ENCODE peak calls at places on chromosomes 1 and 21, in ten cellular contexts. O is tibial nerve; S is kidney; L is CD8-positive, alpha-beta T cell; G is breast epithelium; C is upper lobe of right lung; W is adrenal gland; R is heart right ventricle; Z is psoas muscle; A is mesendoderm. K is an unnamed sample. For H3K4me1, the result is how much of the 10 kb centered on the place peaks cover.

GRCh38 chr1:60425528-60425927 is 352.0 kb upstream of the C1orf87 start:
- DNase-seq in O (no peak), R (no peak), W (no peak), A (peak), G (no peak), L (no peak), Z (no peak), C (no peak), S (no peak), K (no peak)

GRCh38 chr1:239735081-239735480 is 348.7 kb downstream of the CHRM3 start:
- DNase-seq in C (no peak), R (no peak), O (no peak), A (no peak), L (no peak), Z (no peak), G (no peak), W (no peak), S (no peak), K (no peak)

GRCh38 chr1:224047538-224047937 is 66.4 kb upstream of the FBXO28 start:
- DNase-seq in A (no peak), C (no peak), W (no peak), Z (no peak), G (no peak), L (no peak), R (no peak), O (no peak), S (no peak), K (no peak)

GRCh38 chr1:6967431-6968079 is 182.3 kb downstream of the CAMTA1 start:
- DNase-seq in L (no peak), G (no peak), O (no peak), A (no peak), S (no peak), R (no peak), Z (no peak), W (no peak), C (no peak), K (no peak)

GRCh38 chr21:42465008-42465878 is 30.8 kb downstream of the RSPH1 start:
- DNase-seq in W (no peak), G (peak), S (no peak), L (no peak), O (no peak), R (no peak), Z (no peak), C (no peak), A (peak), K (peak)

GRCh38 chr1:225460021-225460736 is 32.3 kb upstream of the LBR start:
- DNase-seq in G (no peak), R (no peak), C (no peak), A (no peak), Z (no peak), L (no peak), O (no peak), S (peak), W (no peak), K (no peak)

GRCh38 chr1:116343019-116343418 is 30.0 kb upstream of the ATP1A1 start:
- DNase-seq in W (no peak), R (no peak), O (no peak), A (no peak), L (no peak), G (no peak), S (no peak), Z (no peak), C (no peak), K (no peak)

GRCh38 chr1:222618880-222619321 is 1.0 kb downstream of the MIA3 start:
- DNase-seq in G (no peak), S (no peak), L (no peak), W (peak), A (peak), C (peak), Z (no peak), R (peak), O (peak), K (peak)

GRCh38 chr21:43953028-43953427 is 59.1 kb upstream of the TRAPPC10 start:
- DNase-seq in L (no peak), R (peak), W (no peak), O (no peak), G (no peak), C (no peak), Z (peak), S (no peak), A (no peak), K (no peak)

GRCh38 chr1:227942021-227942715 is 5.6 kb downstream of the WNT9A start:
- DNase-seq in C (peak), S (peak), O (no peak), R (no peak), W (no peak), A (no peak), L (no peak), Z (no peak), G (peak), K (peak)

GRCh38 chr1:162111572-162111971 is 42.1 kb downstream of the NOS1AP start:
- DNase-seq in W (no peak), C (no peak), G (no peak), Z (no peak), L (no peak), O (no peak), A (no peak), R (no peak), S (no peak), K (no peak)

GRCh38 chr1:246166841-246167240 is 340.2 kb downstream of the SMYD3 start:
- DNase-seq in O (no peak), R (no peak), A (no peak), G (no peak), C (no peak), Z (no peak), W (no peak), S (no peak), L (no peak), K (no peak)

GRCh38 chr1:199918196-199918789 is 109.2 kb upstream of the NR5A2 start:
- DNase-seq in O (no peak), W (no peak), S (no peak), G (no peak), A (no peak), L (no peak), R (no peak), Z (no peak), C (no peak), K (no peak)

GRCh38 chr1:220135755-220136154 is 41.8 kb downstream of the IARS2 start:
- DNase-seq in S (no peak), A (no peak), L (no peak), R (no peak), G (no peak), W (no peak), O (no peak), Z (no peak), C (no peak), K (no peak)

GRCh38 chr1:209732725-209733124 is 23.1 kb upstream of the TRAF3IP3 start:
- DNase-seq in O (no peak), A (no peak), L (no peak), C (no peak), S (no peak), R (no peak), Z (no peak), W (no peak), G (no peak), K (no peak)

GRCh38 chr1:22376001-22376400 is 75.7 kb upstream of the ZBTB40 start:
- DNase-seq in W (peak), G (no peak), O (no peak), C (no peak), L (no peak), S (no peak), R (no peak), A (no peak), Z (peak), K (no peak)

GRCh38 chr1:85328713-85329376 is 52.4 kb upstream of the BCL10 start:
- DNase-seq in A (peak), W (peak), C (no peak), S (no peak), O (no peak), Z (peak), R (no peak), L (no peak), G (no peak), K (no peak)

GRCh38 chr1:185257947-185258203 is 59.2 kb downstream of the IVNS1ABP start:
- DNase-seq in S (no peak), R (no peak), Z (no peak), W (no peak), O (no peak), C (no peak), A (no peak), L (no peak), G (no peak), K (no peak)

GRCh38 chr1:4655674-4656532 is 1.5 kb downstream of the AJAP1 start:
- DNase-seq in R (peak), C (peak), G (no peak), O (peak), Z (peak), W (peak), L (no peak), S (peak), A (peak), K (peak)

GRCh38 chr1:1285618-1286311 is 5.5 kb downstream of the SCNN1D start:
- DNase-seq in O (no peak), Z (no peak), R (no peak), G (no peak), A (no peak), C (no peak), W (no peak), S (peak), L (no peak), K (peak)

GRCh38 chr1:100354971-100355394 is 2.7 kb downstream of the CDC14A start:
- DNase-seq in A (peak), S (no peak), L (no peak), Z (no peak), C (no peak), G (no peak), W (no peak), O (no peak), R (no peak), K (peak)

GRCh38 chr1:65762081-65762862 is 30.4 kb upstream of the PDE4B start:
- DNase-seq in O (no peak), L (no peak), G (no peak), W (no peak), A (peak), C (no peak), R (no peak), Z (no peak), S (no peak), K (no peak)

GRCh38 chr1:8651236-8651890 is 166.1 kb downstream of the RERE start:
- DNase-seq in S (no peak), L (no peak), C (no peak), G (no peak), R (no peak), O (no peak), A (no peak), Z (no peak), W (no peak), K (no peak)

GRCh38 chr1:68174173-68175113 is 57.9 kb downstream of the WLS start:
- DNase-seq in L (no peak), C (peak), A (peak), G (no peak), R (peak), W (peak), O (peak), S (peak), Z (peak), K (peak)

GRCh38 chr1:55685560-55685959 is 470.4 kb upstream of the USP24 start:
- DNase-seq in G (no peak), C (no peak), S (no peak), A (no peak), W (no peak), O (no peak), Z (peak), L (no peak), R (peak), K (no peak)

GRCh38 chr1:116857092-116857491 is 52.6 kb upstream of the PTGFRN start:
- DNase-seq in S (no peak), W (no peak), R (no peak), G (no peak), C (no peak), A (no peak), Z (no peak), L (no peak), O (no peak), K (no peak)

GRCh38 chr1:8598060-8598724 is 219.2 kb downstream of the RERE start:
- DNase-seq in A (peak), O (peak), L (no peak), R (no peak), C (no peak), S (peak), Z (no peak), G (no peak), W (peak), K (peak)

GRCh38 chr1:226975259-226975908 is 35.3 kb downstream of the COQ8A start:
- DNase-seq in R (no peak), L (no peak), G (no peak), A (no peak), W (no peak), Z (no peak), C (no peak), S (peak), O (no peak), K (peak)

GRCh38 chr1:161427733-161428516 is 60.2 kb upstream of the CFAP126 start:
- DNase-seq in O (no peak), A (peak), C (no peak), S (no peak), L (no peak), Z (no peak), G (no peak), W (no peak), R (no peak), K (no peak)

GRCh38 chr21:31316488-31317169 is 27.4 kb downstream of the TIAM1 start:
- DNase-seq in A (peak), C (no peak), W (no peak), G (no peak), S (no peak), O (no peak), L (no peak), R (no peak), Z (no peak), K (no peak)

GRCh38 chr1:3504151-3504822 is 49.8 kb downstream of the ARHGEF16 start:
- DNase-seq in S (peak), R (no peak), G (no peak), A (no peak), W (peak), O (peak), L (no peak), C (no peak), Z (peak), K (no peak)

GRCh38 chr1:37621326-37621870 is 13.3 kb downstream of the RSPO1 start:
- DNase-seq in G (no peak), A (no peak), O (no peak), C (no peak), S (no peak), L (no peak), Z (no peak), W (no peak), R (no peak), K (no peak)

GRCh38 chr1:160837558-160838205 is 25.0 kb downstream of the CD244 start:
- DNase-seq in A (peak), R (peak), Z (no peak), O (no peak), S (peak), W (peak), C (no peak), L (peak), G (no peak), K (no peak)

GRCh38 chr1:31434101-31434871 is 21.3 kb downstream of the SERINC2 start:
- DNase-seq in S (no peak), Z (no peak), C (peak), W (no peak), R (no peak), A (no peak), G (no peak), L (no peak), O (no peak), K (no peak)
- H3K4me1 ChIP-seq in S (under half), Z (under half), C (under half), W (under half), R (under half), A (under half), G (under half), L (under half), O (under half), K (under half)

GRCh38 chr1:63774617-63775417 is 1.0 kb downstream of the ROR1 start:
- DNase-seq in O (peak), G (no peak), Z (peak), C (peak), W (peak), R (peak), L (no peak), S (peak), A (peak), K (peak)

GRCh38 chr1:63773496-63773814 is 362 bp upstream of the ROR1 start:
- DNase-seq in A (no peak), L (no peak), R (no peak), W (no peak), S (no peak), C (no peak), G (no peak), O (no peak), Z (no peak), K (no peak)

GRCh38 chr1:63775418-63776127 is 1.8 kb downstream of the ROR1 start:
- DNase-seq in L (no peak), G (no peak), R (no peak), A (peak), O (no peak), S (no peak), W (no peak), C (no peak), Z (no peak), K (no peak)

GRCh38 chr1:63772876-63773275 is 941 bp upstream of the ROR1 start:
- DNase-seq in Z (no peak), G (no peak), S (no peak), L (no peak), C (no peak), A (peak), W (no peak), O (no peak), R (no peak), K (no peak)

DNA sequence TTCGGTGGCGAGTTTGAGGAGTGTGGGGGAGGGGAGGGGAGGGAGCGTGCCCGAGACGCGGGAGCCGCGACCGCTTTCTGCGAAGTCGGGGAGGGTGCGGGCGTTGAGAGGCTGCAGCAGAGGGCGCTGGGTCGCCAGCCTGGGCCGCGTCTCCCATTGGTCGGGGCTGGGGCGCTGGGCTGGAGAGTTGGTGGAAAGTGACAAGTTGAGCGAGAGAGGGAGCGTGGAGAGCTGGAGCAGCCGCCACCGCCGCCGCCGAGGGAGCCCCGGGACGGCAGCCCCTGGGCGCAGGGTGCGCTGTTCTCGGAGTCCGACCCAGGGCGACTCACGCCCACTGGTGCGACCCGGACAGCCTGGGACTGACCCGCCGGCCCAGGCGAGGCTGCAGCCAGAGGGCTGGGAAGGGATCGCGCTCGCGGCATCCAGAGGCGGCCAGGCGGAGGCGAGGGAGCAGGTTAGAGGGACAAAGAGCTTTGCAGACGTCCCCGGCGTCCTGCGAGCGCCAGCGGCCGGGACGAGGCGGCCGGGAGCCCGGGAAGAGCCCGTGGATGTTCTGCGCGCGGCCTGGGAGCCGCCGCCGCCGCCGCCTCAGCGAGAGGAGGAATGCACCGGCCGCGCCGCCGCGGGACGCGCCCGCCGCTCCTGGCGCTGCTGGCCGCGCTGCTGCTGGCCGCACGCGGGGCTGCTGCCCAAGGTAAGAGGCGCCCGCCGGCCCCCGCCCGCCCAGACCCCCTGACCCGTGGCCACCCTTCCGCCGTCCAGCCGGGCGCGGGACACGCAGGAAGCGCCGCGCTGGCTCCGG is at the start of gene ROR1:
- DNase-seq in R (peak), A (peak), S (peak), W (peak), C (peak), O (peak), Z (peak), G (peak), L (no peak), K (peak)
- H3K4me3 ChIP-seq in R (peak), A (peak), S (peak), W (peak), C (peak), O (peak), Z (peak), G (peak), L (no peak), K (peak)

DNA sequence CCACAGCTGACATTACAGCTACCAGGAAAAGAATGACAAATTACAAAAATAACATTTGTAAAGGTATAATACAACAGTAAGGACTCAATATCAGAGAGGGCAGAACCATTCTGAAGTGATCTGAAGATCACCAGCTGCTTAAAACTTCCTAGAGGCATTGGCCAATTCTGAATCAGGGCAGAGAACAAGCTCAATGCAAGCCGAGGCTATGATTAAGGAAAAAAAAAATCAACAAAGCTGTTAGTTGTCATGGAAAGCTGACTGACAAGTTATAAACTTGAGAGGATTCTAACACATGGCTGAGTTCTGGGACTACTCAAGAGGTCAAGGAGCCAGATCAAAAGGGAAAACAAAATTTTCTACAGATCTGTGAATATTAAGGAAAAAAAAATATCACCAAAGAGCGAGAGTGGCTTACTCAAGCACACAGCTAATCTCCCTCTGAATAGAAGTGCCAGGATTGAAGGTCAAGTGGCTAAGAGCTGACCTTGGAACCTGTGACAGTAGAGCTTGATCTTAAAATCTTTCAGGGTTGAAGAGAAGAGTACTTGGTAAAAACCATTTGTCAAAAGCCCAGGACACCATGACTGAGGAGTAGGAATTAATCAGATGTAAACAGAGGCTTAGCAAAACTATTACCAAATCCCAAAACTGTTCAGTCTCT is 383.4 kb downstream of the USP25 start:
- DNase-seq in O (no peak), Z (no peak), A (no peak), R (no peak), L (no peak), W (no peak), C (no peak), S (no peak), G (no peak), K (no peak)
- H3K27ac ChIP-seq in O (peak), Z (no peak), A (no peak), R (no peak), L (no peak), W (no peak), C (no peak), S (no peak), G (peak), K (no peak)

GRCh38 chr1:107535091-107535490 is 394.3 kb downstream of the NTNG1 start:
- DNase-seq in R (no peak), A (no peak), C (no peak), S (no peak), Z (no peak), G (no peak), L (no peak), W (peak), O (no peak), K (no peak)
- H3K4me1 ChIP-seq in R (under half), A (under half), C (under half), S (under half), Z (under half), G (under half), L (under half), W (under half), O (under half), K (under half)

GRCh38 chr1:53890522-53890941 is 935 bp upstream of the YIPF1 start:
- DNase-seq in A (no peak), R (no peak), G (no peak), W (no peak), O (no peak), L (no peak), S (no peak), Z (no peak), C (no peak), K (no peak)
- H3K4me3 ChIP-seq in A (no peak), R (peak), G (peak), W (no peak), O (peak), L (peak), S (peak), Z (peak), C (peak), K (no peak)

DNA sequence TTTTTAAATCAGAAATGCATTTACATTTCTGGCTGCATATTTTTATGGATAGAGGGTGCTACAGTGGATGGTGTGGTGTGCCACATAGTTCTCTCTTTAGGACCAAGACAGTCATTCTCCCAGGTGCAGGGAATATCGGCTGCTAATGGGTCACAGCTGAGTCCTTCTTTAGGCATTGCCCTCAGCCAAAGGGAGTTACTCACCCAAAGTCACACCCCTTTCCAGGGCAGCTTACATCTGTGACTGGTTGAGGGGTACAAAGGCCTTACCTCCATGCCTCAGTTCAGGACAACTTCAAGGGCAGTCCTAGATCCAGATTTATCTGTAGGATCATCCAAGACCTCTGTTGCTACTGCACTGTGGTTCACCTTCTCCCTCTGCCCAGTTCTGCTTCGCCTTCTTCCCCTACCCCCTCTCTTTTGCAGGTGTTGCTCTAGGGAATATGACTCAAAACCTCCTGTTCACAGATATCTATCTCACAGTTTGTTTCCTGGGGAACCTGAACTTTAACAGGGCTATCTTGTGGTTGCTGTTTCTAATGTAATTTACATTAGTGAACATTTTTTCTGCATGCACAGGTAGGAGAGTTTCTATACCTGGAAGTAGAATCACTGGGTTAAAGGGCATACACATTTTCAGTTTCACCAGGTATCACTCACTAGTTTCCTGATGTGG is 413.9 kb downstream of the RPS6KC1 start:
- DNase-seq in Z (no peak), S (no peak), R (no peak), C (no peak), O (no peak), W (no peak), L (no peak), G (no peak), A (no peak), K (no peak)
- H3K27ac ChIP-seq in Z (no peak), S (no peak), R (no peak), C (no peak), O (no peak), W (no peak), L (no peak), G (no peak), A (no peak), K (no peak)

GRCh38 chr1:59018446-59018845 is 234.6 kb upstream of the JUN start:
- DNase-seq in L (no peak), C (no peak), S (no peak), A (no peak), O (no peak), W (no peak), G (no peak), R (no peak), Z (no peak), K (no peak)
- H3K4me1 ChIP-seq in L (under half), C (under half), S (under half), A (under half), O (under half), W (under half), G (under half), R (under half), Z (under half), K (under half)

K was measured in pancreas.